ENCODE peak calls at places on chromosomes 12 and 14, in four cellular contexts. W is CD4-positive, CD25-positive, alpha-beta regulatory T cell; N is tibial artery; D is aorta. K is an unnamed sample. For H3K36me3, the result is how much of the 10 kb centered on the place peaks cover.

GRCh38 chr12:13223176-13223806 is 26.8 kb downstream of the EMP1 start:
- DNase-seq in N (no peak), W (no peak), D (no peak), K (no peak)

GRCh38 chr12:62898568-62898967 is 36.4 kb downstream of the PPM1H start:
- DNase-seq in W (no peak), N (no peak), D (no peak), K (no peak)

GRCh38 chr12:57853864-57854556 is 7.5 kb upstream of the CTDSP2 start:
- DNase-seq in D (no peak), N (no peak), W (no peak), K (no peak)

GRCh38 chr14:104602933-104603325 is 1.6 kb downstream of the TMEM179 start:
- DNase-seq in W (no peak), D (no peak), N (no peak), K (no peak)

GRCh38 chr14:72217164-72217563 is 284.9 kb downstream of the RGS6 start:
- DNase-seq in D (no peak), W (no peak), N (no peak), K (no peak)

GRCh38 chr12:26203167-26203566 is 7.8 kb downstream of the SSPN start:
- DNase-seq in W (no peak), D (no peak), N (no peak), K (no peak)

GRCh38 chr14:50964683-50965390 is 20.6 kb upstream of the PYGL start:
- DNase-seq in W (no peak), D (no peak), N (peak), K (no peak)

GRCh38 chr12:106760184-106760531 is 14.3 kb upstream of the RIC8B start:
- DNase-seq in D (no peak), N (no peak), W (peak), K (peak)

GRCh38 chr12:47705571-47706425 is at the start of gene RPAP3:
- DNase-seq in N (peak), D (peak), W (peak), K (peak)

GRCh38 chr12:24991209-24992049 is 42.5 kb upstream of the BCAT1 start:
- DNase-seq in W (peak), N (no peak), D (no peak), K (no peak)

GRCh38 chr14:77301103-77301502 is 19.6 kb downstream of the POMT2 start:
- DNase-seq in D (peak), N (peak), W (peak), K (peak)

GRCh38 chr12:95202691-95203476 is 14.4 kb downstream of the FGD6 start:
- DNase-seq in W (no peak), N (no peak), D (no peak), K (no peak)

GRCh38 chr12:40164034-40164433 is 58.2 kb upstream of the SLC2A13 start:
- DNase-seq in W (no peak), D (no peak), N (no peak), K (no peak)

GRCh38 chr12:49357099-49357678 is 10.1 kb upstream of the SPATS2 start:
- DNase-seq in D (no peak), W (no peak), N (no peak), K (no peak)

GRCh38 chr12:121811434-121812319 is 7.9 kb downstream of the SETD1B start:
- DNase-seq in W (peak), N (no peak), D (peak), K (peak)

GRCh38 chr14:50602035-50602434 is 42.1 kb downstream of the ATL1 start:
- DNase-seq in D (no peak), N (no peak), W (no peak), K (no peak)

GRCh38 chr12:84976133-84976532 is 59.9 kb downstream of the TSPAN19 start:
- DNase-seq in W (no peak), N (no peak), D (no peak), K (no peak)

GRCh38 chr12:44847888-44848770 is 28.0 kb downstream of the NELL2 start:
- DNase-seq in D (no peak), W (peak), N (no peak), K (peak)

GRCh38 chr12:47777741-47778558 is 4.9 kb downstream of the SLC48A1 start:
- DNase-seq in D (no peak), N (peak), W (no peak), K (no peak)

GRCh38 chr12:25583545-25583944 is 30.5 kb upstream of the LMNTD1 start:
- DNase-seq in W (no peak), N (peak), D (no peak), K (no peak)

GRCh38 chr12:11134300-11134699 is at the start of gene TAS2R30:
- DNase-seq in D (no peak), W (no peak), N (no peak), K (no peak)

GRCh38 chr12:29676676-29677075 is 107.1 kb downstream of the TMTC1 start:
- DNase-seq in N (no peak), D (no peak), W (no peak), K (no peak)

GRCh38 chr12:30447061-30447750 is 248.5 kb downstream of the IPO8 start:
- DNase-seq in N (no peak), D (no peak), W (no peak), K (no peak)

GRCh38 chr12:118183711-118184110 is 47.8 kb downstream of the PEBP1 start:
- DNase-seq in D (no peak), W (no peak), N (no peak), K (no peak)

GRCh38 chr12:24950231-24950834 is 1.4 kb upstream of the BCAT1 start:
- DNase-seq in D (no peak), N (no peak), W (no peak), K (peak)

GRCh38 chr12:92431146-92431545 is 271.6 kb upstream of the PLEKHG7 start:
- DNase-seq in D (no peak), N (no peak), W (no peak), K (no peak)

GRCh38 chr12:2255301-2255700 is 202.5 kb downstream of the CACNA1C start:
- DNase-seq in D (no peak), N (no peak), W (no peak), K (no peak)

GRCh38 chr14:57533214-57533613 is 39.6 kb upstream of the CCDC198 start:
- DNase-seq in W (no peak), N (no peak), D (no peak), K (no peak)

GRCh38 chr12:67647547-67648305 is 819 bp upstream of the DYRK2 start:
- DNase-seq in N (peak), W (peak), D (peak), K (peak)

GRCh38 chr14:64826845-64827244 is 52.9 kb downstream of the SPTB start:
- DNase-seq in W (no peak), D (no peak), N (no peak), K (no peak)

GRCh38 chr14:91154851-91155625 is 41.2 kb downstream of the DGLUCY start:
- DNase-seq in W (no peak), N (no peak), D (no peak), K (no peak)

GRCh38 chr14:50085570-50086315 is 30.6 kb downstream of the VCPKMT start:
- DNase-seq in W (peak), D (no peak), N (no peak), K (peak)

GRCh38 chr12:118188690-118189371 is 52.9 kb downstream of the PEBP1 start:
- DNase-seq in W (no peak), N (peak), D (no peak), K (no peak)

GRCh38 chr12:119780786-119781434 is 96.2 kb downstream of the CIT start:
- DNase-seq in D (no peak), N (peak), W (no peak), K (no peak)

GRCh38 chr12:79978692-79979091 is 43.8 kb upstream of the PPP1R12A start:
- DNase-seq in W (no peak), N (no peak), D (no peak), K (no peak)

GRCh38 chr12:64696065-64696741 is 63.0 kb downstream of the GNS start:
- DNase-seq in D (no peak), N (no peak), W (no peak), K (no peak)

GRCh38 chr12:64694130-64695078 is 64.8 kb downstream of the GNS start:
- DNase-seq in W (no peak), N (no peak), D (no peak), K (no peak)

GRCh38 chr12:64699504-64700115 is 59.6 kb downstream of the GNS start:
- DNase-seq in N (no peak), D (no peak), W (no peak), K (no peak)

GRCh38 chr12:64691793-64692583 is 67.2 kb downstream of the GNS start:
- DNase-seq in D (no peak), W (no peak), N (no peak), K (no peak)

GRCh38 chr12:64695550-64695949 is 63.7 kb downstream of the GNS start:
- DNase-seq in N (no peak), W (no peak), D (no peak), K (no peak)
- H3K36me3 ChIP-seq in N (under half), W (half or more), D (under half), K (under half)

DNA sequence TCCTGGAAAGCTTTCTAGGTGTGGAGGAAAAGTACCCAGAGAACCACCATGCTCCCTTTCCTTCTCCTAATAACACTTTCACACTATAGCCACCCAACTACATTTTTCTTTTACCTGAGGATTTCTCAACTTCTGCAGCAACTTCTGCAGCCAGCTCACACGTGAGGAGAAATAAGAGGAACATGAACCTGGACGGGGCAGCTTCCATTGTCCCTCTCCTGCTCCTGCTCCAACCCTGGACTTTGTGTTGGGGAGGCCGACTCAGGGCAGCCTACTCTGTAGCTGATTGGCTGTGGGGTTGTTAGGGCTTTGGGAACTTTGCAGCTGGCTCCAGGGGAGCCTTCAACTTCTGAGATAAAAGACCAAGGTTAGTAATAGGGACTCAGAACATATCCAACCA is at the start of gene ERP27:
- DNase-seq in W (no peak), N (no peak), D (no peak), K (no peak)
- H3K36me3 ChIP-seq in W (half or more), N (under half), D (under half), K (under half)

DNA sequence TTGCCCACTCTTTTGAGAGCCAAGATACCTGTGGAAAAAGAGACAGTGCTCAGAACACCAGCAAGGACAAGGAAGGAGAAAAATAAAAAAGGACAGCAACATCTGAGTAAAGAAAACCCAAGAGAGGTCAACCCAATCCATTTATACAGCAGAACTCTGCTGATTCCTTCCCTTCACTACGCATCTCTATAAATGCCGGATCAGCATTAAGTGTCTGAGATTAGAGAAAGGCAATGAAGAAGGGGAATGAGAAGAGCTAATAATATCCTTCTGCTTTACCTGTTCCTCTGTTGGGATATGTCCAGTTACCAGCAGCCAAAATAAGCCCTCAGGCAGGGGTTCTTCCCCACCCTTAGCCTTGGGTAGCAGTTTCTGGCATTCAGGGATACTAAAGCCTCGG is 15.8 kb downstream of the COQ10A start:
- DNase-seq in N (no peak), D (no peak), W (no peak), K (no peak)
- H3K36me3 ChIP-seq in N (half or more), D (under half), W (half or more), K (under half)

GRCh38 chr14:102977475-102977874 is 55.0 kb downstream of the AMN start:
- DNase-seq in D (peak), N (no peak), W (no peak), K (no peak)

GRCh38 chr14:102982852-102983470 is 60.5 kb downstream of the AMN start:
- DNase-seq in W (no peak), N (no peak), D (peak), K (no peak)

GRCh38 chr14:102980409-102980810 is 57.9 kb downstream of the AMN start:
- DNase-seq in D (peak), N (no peak), W (no peak), K (no peak)

GRCh38 chr14:102975662-102976061 is 53.2 kb downstream of the AMN start:
- DNase-seq in N (no peak), D (peak), W (no peak), K (no peak)

GRCh38 chr14:102979406-102979805 is 56.9 kb downstream of the AMN start:
- DNase-seq in D (peak), W (no peak), N (no peak), K (no peak)
- H3K36me3 ChIP-seq in D (under half), W (under half), N (half or more), K (under half)

GRCh38 chr12:132672116-132672515 is 15.0 kb downstream of the POLE start:
- DNase-seq in N (no peak), W (no peak), D (no peak), K (no peak)
- H3K36me3 ChIP-seq in N (half or more), W (half or more), D (under half), K (under half)

GRCh38 chr12:77019920-77020319 is 45.4 kb downstream of the E2F7 start:
- DNase-seq in N (no peak), W (no peak), D (no peak), K (no peak)
- H3K36me3 ChIP-seq in N (under half), W (under half), D (under half), K (under half)

DNA sequence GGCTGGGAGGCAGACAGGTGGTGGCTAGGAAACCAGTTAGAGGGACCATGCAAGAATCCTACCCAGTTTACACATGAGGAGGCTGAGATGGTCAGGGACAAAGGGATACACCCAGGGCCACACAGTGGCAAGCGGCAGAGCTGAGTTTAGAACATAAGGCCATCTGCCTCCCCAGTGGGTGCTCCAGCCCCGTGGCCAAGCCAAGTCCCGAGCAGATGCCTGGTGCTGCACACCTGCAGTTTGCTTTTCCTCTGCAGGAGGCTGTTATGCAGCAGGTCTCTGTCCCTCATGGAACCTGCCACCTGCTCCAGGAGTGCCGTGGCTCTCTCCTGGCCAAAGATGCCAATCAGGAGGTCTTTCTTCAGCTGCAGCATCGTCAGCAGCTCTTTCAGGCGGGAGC is 70.8 kb downstream of the SYNE3 start:
- DNase-seq in N (no peak), D (no peak), W (no peak), K (no peak)
- H3K36me3 ChIP-seq in N (half or more), D (under half), W (half or more), K (under half)

K was measured in GM06990.